ENCODE peak calls at places on chromosomes 3 and 15, in four cellular contexts. L, P, C and U are unnamed samples.

GRCh38 chr3:153289334-153289808 is 127.3 kb downstream of the RAP2B start:
- DNase-seq in L (no peak), P (peak; percentile 80), C (no peak), U (no peak)

GRCh38 chr15:48634934-48635333 is 10.6 kb downstream of the FBN1 start:
- DNase-seq in L (no peak), P (no peak), C (no peak), U (no peak)

GRCh38 chr15:68186671-68187397 is 18.3 kb downstream of the CALML4 start:
- DNase-seq in L (no peak), P (no peak), C (no peak), U (no peak)

GRCh38 chr15:69893863-69894262 is 203.9 kb downstream of the TLE3 start:
- DNase-seq in L (peak; percentile 74), P (no peak), C (no peak), U (peak; percentile 30)

GRCh38 chr3:107198522-107199271 is 178.5 kb upstream of the CCDC54 start:
- DNase-seq in L (no peak), P (no peak), C (no peak), U (no peak)

GRCh38 chr3:9340450-9341009 is 22.3 kb upstream of the THUMPD3 start:
- DNase-seq in L (no peak), P (no peak), C (no peak), U (no peak)

GRCh38 chr3:14837864-14838263 is 19.1 kb downstream of the FGD5 start:
- DNase-seq in L (peak; percentile 58), P (no peak), C (no peak), U (no peak)

GRCh38 chr15:51830279-51830806 is 890 bp downstream of the TMOD3 start:
- DNase-seq in L (no peak), P (no peak), C (no peak), U (no peak)

GRCh38 chr15:48330045-48330840 is 986 bp upstream of the DUT start:
- DNase-seq in L (no peak), P (no peak), C (no peak), U (no peak)

GRCh38 chr15:68821190-68821897 is 649 bp upstream of the ANP32A start:
- DNase-seq in L (no peak), P (peak; percentile 38), C (no peak), U (no peak)

GRCh38 chr15:61393949-61394348 is 164.8 kb upstream of the RORA start:
- DNase-seq in L (no peak), P (no peak), C (no peak), U (no peak)

GRCh38 chr3:10263549-10264363 is 15.5 kb downstream of the TATDN2 start:
- DNase-seq in L (peak; percentile 75), P (peak; percentile 77), C (no peak), U (peak; percentile 79)

GRCh38 chr15:25783607-25784131 is 79.5 kb downstream of the ATP10A start:
- DNase-seq in L (no peak), P (peak; percentile 56), C (no peak), U (peak; percentile 86)

DNA sequence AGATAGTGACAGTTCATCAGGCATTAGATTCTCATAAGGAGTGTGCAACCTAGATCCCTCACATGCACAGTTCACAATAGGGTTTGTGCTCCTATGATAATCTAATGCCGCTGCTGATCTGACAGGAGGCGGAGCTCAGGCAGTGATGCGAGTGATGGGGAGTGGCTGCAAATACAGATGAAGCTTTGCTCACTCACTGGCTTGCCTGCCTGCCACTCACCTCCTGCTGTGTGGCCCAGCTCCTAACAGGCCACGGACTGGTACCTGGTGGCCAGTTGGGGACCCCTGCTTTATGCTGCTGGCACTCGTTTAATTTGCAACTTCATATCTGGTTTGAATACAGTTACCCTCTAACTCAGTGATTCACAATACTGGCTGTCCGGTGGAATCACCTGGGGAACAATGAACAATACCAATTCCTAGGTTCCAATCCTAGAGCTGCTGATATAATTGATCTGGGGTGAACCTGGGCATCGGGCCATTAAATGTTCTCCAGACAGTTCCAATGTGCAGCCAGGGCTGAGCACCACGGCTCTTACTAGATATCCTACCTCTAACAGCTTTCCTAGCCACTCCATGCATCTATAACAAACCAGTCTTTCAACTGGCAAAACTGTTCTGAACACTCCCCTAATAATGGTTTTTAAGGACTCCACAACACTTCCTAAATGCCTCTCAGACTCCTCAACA is 131.4 kb downstream of the ATP1B3 start:
- DNase-seq in L (no peak), P (peak; percentile 62), C (no peak), U (no peak)
- TF ChIP-seq USF1 in L (no peak), P (no peak), C (no peak), U (no peak)

DNA sequence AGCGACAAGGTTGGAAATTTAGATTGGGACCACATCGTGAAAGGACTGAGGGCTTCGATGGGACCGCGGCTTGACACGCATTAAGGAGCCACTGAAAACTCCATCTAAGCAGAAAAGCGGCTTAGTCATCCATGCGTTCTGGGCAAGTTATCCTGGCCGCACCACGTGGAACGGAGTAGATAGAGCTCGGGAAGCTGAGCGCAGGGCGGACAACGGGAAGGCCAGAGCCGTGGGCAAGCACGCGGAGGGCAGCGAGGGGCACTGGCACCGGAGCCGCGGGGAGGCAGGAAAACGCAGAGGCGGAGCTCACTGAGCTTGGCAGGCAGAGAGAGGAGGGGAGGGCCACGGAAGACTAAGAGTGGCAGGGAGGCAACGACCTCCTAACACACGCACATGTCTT is 61.3 kb upstream of the VGLL4 start:
- DNase-seq in L (no peak), P (peak; percentile 62), C (no peak), U (no peak)
- TF ChIP-seq USF1 in L (no peak), P (peak; percentile 32), C (no peak), U (no peak)

DNA sequence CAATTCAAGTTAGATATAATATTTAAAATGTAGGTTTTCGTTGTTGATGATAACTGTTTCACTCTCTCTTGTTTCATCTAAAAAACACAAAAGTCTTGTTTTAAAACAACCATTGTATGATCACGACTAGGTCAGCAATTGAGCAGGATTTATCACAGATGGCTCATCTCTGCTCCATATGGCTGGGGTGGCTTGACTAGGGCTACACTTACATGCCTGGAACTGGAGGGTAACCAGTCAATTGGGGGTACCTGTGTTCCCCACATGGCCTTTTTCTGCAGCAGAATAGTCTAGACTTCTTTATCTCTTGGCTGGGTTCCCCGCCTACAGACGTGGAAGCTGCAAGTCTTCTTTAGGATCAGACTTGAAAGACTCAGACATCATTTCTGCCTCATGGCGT is 103.9 kb downstream of the ARPP21 start:
- DNase-seq in L (no peak), P (no peak), C (no peak), U (no peak)
- TF ChIP-seq USF1 in L (no peak), P (no peak), C (no peak), U (no peak)

GRCh38 chr15:37253877-37254276 is 153.5 kb upstream of the MEIS2 start:
- DNase-seq in L (no peak), P (no peak), C (no peak), U (no peak)
- TF ChIP-seq USF1 in L (no peak), P (no peak), C (no peak), U (no peak)

DNA sequence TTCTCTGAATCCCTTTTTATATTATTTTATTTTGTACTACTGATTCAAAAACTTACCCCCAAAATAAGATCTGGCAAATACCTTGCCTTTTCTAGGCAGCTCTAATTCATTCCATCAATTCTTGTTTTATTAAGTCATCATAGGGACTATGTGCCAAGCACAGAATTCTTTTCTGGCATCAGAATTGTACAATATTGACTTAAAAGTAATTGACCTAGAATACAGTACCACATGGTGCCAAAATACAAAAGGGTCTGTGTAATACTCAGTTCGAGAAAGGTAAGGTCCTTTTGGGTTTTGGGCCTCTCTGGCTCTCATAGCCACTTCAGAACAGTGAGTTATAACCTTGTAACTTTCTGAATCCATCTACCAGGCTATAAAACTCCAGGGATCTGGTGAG is 46.2 kb downstream of the KBTBD8 start:
- DNase-seq in L (no peak), P (no peak), C (no peak), U (no peak)
- TF ChIP-seq USF1 in L (no peak), P (no peak), C (no peak), U (no peak)

DNA sequence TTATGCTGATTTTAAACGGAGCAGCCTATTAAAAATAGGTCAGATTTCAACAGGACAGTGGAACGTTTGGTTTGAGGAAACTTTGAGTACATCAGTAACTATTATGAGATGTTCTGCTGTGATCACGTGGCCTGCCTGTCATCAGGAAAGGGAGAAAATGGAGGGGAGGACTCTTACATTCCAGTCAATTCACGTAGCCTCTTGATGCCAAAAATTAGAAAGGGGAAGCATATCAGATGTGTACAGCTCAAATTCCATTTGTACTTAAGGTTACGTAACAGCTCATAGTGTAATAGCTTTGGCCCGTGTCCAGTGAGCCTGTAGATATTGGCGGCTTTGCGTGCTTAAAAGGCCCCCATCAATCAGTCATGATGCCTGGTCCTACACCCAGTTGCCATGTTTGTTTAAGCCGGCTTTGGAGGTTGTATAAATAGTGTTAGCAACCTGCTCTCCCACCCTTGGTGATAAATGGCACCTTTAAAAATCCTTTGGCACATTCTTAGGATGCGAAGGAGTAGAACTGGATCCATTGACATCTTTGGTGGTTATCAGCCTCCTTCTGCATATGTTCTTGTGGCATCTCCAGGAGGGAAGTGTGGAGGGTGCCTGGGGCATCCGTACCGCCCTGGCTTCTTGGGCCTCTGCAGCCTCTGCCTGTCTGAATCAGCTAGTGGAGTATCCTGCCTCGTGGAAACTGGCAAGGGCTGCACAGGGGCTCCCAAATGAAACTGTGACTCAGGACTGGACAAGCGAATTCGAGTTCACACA is 163.9 kb downstream of the THSD4 start:
- DNase-seq in L (no peak), P (no peak), C (no peak), U (no peak)
- TF ChIP-seq USF1 in L (peak; percentile 92), P (no peak), C (no peak), U (no peak)

GRCh38 chr15:101243420-101243819 is 8.4 kb downstream of the CHSY1 start:
- DNase-seq in L (no peak), P (no peak), C (no peak), U (no peak)

GRCh38 chr15:101242160-101242998 is 9.5 kb downstream of the CHSY1 start:
- DNase-seq in L (no peak), P (no peak), C (peak; percentile 74), U (no peak)

GRCh38 chr15:101244889-101245668 is 6.8 kb downstream of the CHSY1 start:
- DNase-seq in L (no peak), P (no peak), C (no peak), U (no peak)

GRCh38 chr15:101242999-101243336 is 8.9 kb downstream of the CHSY1 start:
- DNase-seq in L (no peak), P (no peak), C (no peak), U (no peak)

DNA sequence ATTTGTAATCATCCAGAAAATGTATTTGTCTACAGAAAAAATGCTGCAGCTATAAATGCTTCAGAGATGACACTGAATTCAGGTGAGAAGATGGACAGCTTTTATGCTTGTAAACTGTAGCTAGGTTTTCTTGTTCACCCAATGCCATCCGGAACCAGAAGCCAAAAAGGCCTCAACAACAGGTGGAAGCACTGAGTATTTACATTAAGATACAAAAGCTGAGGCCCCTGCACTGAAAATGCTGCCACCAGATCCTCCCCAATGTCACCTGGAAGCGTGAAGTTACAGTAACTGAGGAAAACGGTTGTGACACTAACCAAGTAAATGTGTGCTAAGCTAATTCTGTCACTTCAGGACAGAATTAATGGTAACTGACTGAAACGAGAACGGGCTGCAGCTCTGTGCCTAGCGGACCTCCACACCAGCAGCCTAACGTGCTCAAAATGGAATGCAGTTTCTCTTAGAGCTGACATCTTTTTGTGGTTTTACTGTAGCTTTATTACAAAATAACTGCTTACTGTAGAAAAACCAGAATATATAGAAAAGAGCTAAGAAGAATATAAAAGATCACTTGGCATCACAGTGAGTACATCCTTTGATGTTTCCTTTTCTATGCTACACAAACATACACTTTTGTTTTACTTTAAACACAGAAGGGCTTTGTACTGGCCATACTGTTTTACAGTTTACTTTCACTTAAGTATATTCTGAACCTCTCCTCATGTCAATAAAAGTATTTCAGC is 7.6 kb downstream of the CHSY1 start:
- DNase-seq in L (no peak), P (no peak), C (no peak), U (no peak)
- TF ChIP-seq USF1 in L (no peak), P (no peak), C (no peak), U (no peak)